ENCODE peak calls at places on chromosome 10, in five cellular contexts. A is neuronal stem cell, J is H9, H is IMR-90, V is H1. B is an unnamed sample.

GRCh38 chr10:15718495-15719061 is 1.1 kb downstream of the ITGA8 start:
- DNase-seq in H (no peak), J (peak), A (peak), V (no peak), B (peak)

GRCh38 chr10:46326066-46326465 is 39.3 kb downstream of the ANTXRL start:
- DNase-seq in V (no peak), H (peak), A (no peak), J (no peak), B (no peak)

GRCh38 chr10:59360605-59361515 is 1.5 kb downstream of the FAM13C start:
- DNase-seq in J (no peak), V (no peak), H (no peak), A (no peak), B (no peak)

GRCh38 chr10:127736915-127737562 is at the start of gene FOXI2:
- DNase-seq in V (peak), A (peak), J (peak), H (no peak), B (no peak)

GRCh38 chr10:95818663-95819062 is 62.7 kb downstream of the ENTPD1 start:
- DNase-seq in H (peak), A (no peak), V (no peak), J (no peak), B (peak)

GRCh38 chr10:33524966-33525365 is 190.5 kb upstream of the NRP1 start:
- DNase-seq in H (peak), A (no peak), V (no peak), J (no peak), B (peak)

GRCh38 chr10:96587255-96588059 is 645 bp upstream of the TM9SF3 start:
- DNase-seq in V (no peak), A (no peak), H (peak), J (no peak), B (peak)

GRCh38 chr10:613217-613616 is 76.3 kb downstream of the DIP2C start:
- DNase-seq in J (no peak), V (no peak), A (no peak), H (no peak), B (no peak)

GRCh38 chr10:77983384-77984341 is 45.7 kb downstream of the POLR3A start:
- DNase-seq in A (no peak), V (no peak), H (peak), J (no peak), B (peak)

GRCh38 chr10:107553470-107553869 is 389.0 kb upstream of the SORCS1 start:
- DNase-seq in H (peak), A (no peak), V (no peak), J (no peak), B (peak)

GRCh38 chr10:64091889-64092288 is 570.7 kb downstream of the REEP3 start:
- DNase-seq in J (no peak), V (no peak), H (no peak), A (no peak), B (peak)

GRCh38 chr10:84296071-84296981 is 32.1 kb upstream of the CCSER2 start:
- DNase-seq in J (peak), H (peak), A (no peak), V (no peak), B (peak)

GRCh38 chr10:667096-667495 is 22.4 kb downstream of the DIP2C start:
- DNase-seq in H (no peak), J (no peak), A (no peak), V (no peak), B (no peak)

GRCh38 chr10:9243861-9244515 is 1189.5 kb downstream of the GATA3 start:
- DNase-seq in A (no peak), H (no peak), J (no peak), V (no peak), B (no peak)

GRCh38 chr10:90130321-90131086 is 429.1 kb downstream of the KIF20B start:
- DNase-seq in H (no peak), J (no peak), A (no peak), V (no peak), B (no peak)

GRCh38 chr10:92222603-92223275 is 68.1 kb downstream of the CPEB3 start:
- DNase-seq in J (no peak), A (no peak), H (peak), V (no peak), B (peak)

GRCh38 chr10:95391164-95391563 is 100.4 kb upstream of the PDLIM1 start:
- DNase-seq in V (no peak), A (no peak), J (no peak), H (no peak), B (no peak)

GRCh38 chr10:69879628-69880257 is 78.0 kb downstream of the COL13A1 start:
- DNase-seq in V (no peak), A (no peak), J (no peak), H (no peak), B (no peak)

GRCh38 chr10:51706225-51706624 is 6.8 kb upstream of the CSTF2T start:
- DNase-seq in V (no peak), J (no peak), H (peak), A (no peak), B (no peak)

GRCh38 chr10:6958254-6958653 is 378.2 kb upstream of the PRKCQ start:
- DNase-seq in V (no peak), J (no peak), A (no peak), H (no peak), B (no peak)

GRCh38 chr10:127935115-127935561 is 28.2 kb downstream of the PTPRE start:
- DNase-seq in A (no peak), J (no peak), V (no peak), H (no peak), B (peak)

GRCh38 chr10:132712291-132712690 is 73.7 kb downstream of the NKX6-2 start:
- DNase-seq in H (no peak), J (no peak), V (no peak), A (no peak), B (no peak)

GRCh38 chr10:84194424-84195043 is at the start of gene CDHR1:
- DNase-seq in A (peak), J (peak), V (no peak), H (no peak), B (no peak)

GRCh38 chr10:28676297-28676967 is 889 bp upstream of the BAMBI start:
- DNase-seq in V (no peak), A (no peak), J (peak), H (no peak), B (peak)

GRCh38 chr10:17214991-17215781 is 12.9 kb upstream of the VIM start:
- DNase-seq in V (no peak), J (no peak), A (no peak), H (peak), B (peak)

GRCh38 chr10:97922378-97922758 is 72.7 kb downstream of the GOLGA7B start:
- DNase-seq in V (no peak), H (no peak), A (no peak), J (no peak), B (no peak)

GRCh38 chr10:122112021-122112616 is 123.2 kb downstream of the TACC2 start:
- DNase-seq in H (peak), J (no peak), A (no peak), V (no peak), B (peak)
- H2BK15ac ChIP-seq in H (peak), J (no peak), A (no peak), V (no peak), B (no peak)

GRCh38 chr10:119305860-119306513 is 98.6 kb downstream of the GRK5 start:
- DNase-seq in J (no peak), H (peak), V (no peak), A (no peak), B (peak)
- H2AFZ ChIP-seq in J (no peak), H (peak), V (no peak), A (peak), B (no peak)

DNA sequence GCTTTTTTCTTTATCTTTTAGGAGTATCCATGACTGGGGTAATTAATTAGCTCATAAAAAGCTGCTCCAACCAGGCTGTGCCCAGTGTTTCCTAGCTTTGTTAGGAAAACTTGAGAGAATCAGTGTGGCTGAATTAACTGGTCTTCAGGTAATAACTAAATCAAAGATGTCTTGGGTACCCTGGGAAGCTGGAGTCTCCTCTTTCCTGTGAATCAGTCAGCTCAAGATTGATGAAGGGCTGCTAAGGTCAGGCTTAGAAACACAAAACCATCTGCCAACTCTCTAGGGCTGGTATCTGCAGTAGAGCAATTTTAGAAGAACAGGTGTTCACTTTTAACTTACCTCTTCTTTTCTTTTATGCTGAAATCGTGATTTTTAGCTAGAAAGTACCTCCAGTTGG is 21.4 kb upstream of the ATOH7 start:
- DNase-seq in V (no peak), H (no peak), A (no peak), J (no peak), B (no peak)
- H2BK15ac ChIP-seq in V (no peak), H (no peak), A (no peak), J (no peak), B (no peak)

GRCh38 chr10:73995035-73995358 is 2.9 kb upstream of the VCL start:
- DNase-seq in A (no peak), J (no peak), V (no peak), H (no peak), B (no peak)

GRCh38 chr10:73991203-73991602 is 6.7 kb upstream of the VCL start:
- DNase-seq in J (no peak), A (no peak), V (no peak), H (no peak), B (no peak)

GRCh38 chr10:73989594-73990142 is 8.2 kb upstream of the VCL start:
- DNase-seq in A (no peak), V (no peak), J (no peak), H (no peak), B (no peak)

GRCh38 chr10:73991846-73992245 is 6.1 kb upstream of the VCL start:
- DNase-seq in J (no peak), V (no peak), A (no peak), H (no peak), B (no peak)

GRCh38 chr10:73992899-73993788 is 4.8 kb upstream of the VCL start:
- DNase-seq in J (no peak), A (no peak), H (peak), V (no peak), B (peak)
- H2AFZ ChIP-seq in J (no peak), A (peak), H (no peak), V (no peak), B (no peak)

DNA sequence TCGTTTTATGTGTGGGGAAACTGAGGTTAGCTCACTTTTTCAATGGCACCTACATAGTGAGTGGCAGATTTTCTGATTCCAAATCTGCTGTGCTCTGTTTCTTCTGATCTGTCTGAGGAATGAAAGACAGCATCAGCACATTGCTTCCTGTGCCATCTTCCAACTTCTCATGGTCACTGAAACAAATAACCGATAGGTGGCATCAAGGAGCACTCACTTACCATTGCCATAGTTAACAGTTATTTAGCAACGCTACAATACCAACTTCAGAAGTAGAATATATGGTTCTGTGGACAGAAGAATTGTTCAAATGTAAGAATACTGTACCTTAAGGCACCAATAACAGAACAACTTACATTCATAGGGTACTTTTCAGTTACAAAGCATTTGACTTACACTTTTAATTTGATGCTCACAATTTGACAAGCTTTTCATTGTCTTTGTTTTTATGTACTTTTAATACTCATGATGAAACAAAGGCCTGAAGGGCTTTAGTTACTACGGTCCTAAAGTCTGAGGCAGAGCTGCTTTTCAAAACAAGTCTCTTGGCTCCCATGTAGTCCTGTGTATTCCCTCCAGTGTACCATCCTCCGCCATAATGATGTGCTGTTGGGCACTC is 228.9 kb upstream of the TCF7L2 start:
- DNase-seq in A (no peak), J (no peak), H (peak), V (no peak), B (peak)
- H2BK15ac ChIP-seq in A (no peak), J (no peak), H (no peak), V (no peak), B (no peak)

DNA sequence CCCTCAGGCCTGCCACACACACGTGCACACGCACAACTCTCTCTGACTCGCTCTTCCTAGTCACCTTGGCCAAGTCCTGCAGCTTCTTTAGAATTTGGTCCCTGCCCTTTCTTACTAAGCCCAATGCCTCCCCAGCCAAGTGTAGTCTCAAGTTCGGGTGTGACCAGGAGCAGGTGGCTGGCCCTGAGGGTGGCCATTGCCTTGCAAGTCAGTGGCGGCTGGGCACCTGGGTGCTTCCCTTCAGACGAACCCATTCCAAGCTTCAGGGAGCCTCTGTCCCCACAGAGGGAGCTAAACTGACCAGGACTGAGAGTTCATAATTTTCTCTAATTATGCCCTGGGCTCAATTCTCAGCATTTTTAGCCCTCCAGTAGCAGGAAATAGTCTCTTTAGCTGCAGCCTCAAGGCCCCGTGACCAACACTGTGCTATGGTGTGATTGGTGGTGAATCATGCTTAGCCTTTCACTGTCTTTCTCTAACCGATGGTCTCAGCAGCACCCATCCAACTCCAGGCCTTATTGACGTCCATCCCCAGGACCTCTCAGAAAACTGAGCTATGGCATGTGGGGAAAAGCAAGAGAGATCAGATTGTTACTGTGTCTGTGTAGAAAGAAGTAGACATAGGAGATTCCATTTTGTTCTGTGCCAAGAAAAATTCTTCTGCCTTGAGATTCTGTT is 34.7 kb upstream of the FXYD4 start:
- DNase-seq in A (no peak), J (no peak), V (no peak), H (no peak), B (no peak)
- H2AFZ ChIP-seq in A (no peak), J (no peak), V (no peak), H (no peak), B (no peak)

GRCh38 chr10:99781734-99782429 is 558 bp upstream of the ABCC2 start:
- DNase-seq in J (no peak), A (no peak), H (no peak), V (no peak), B (no peak)

GRCh38 chr10:99784731-99785441 is 2.4 kb downstream of the ABCC2 start:
- DNase-seq in J (no peak), A (no peak), V (no peak), H (peak), B (no peak)

GRCh38 chr10:99782447-99783286 is at the start of gene ABCC2:
- DNase-seq in H (no peak), V (no peak), A (no peak), J (no peak), B (no peak)

GRCh38 chr10:99785646-99786045 is 3.2 kb downstream of the ABCC2 start:
- DNase-seq in J (peak), V (peak), H (no peak), A (no peak), B (no peak)

GRCh38 chr10:99784025-99784730 is 1.7 kb downstream of the ABCC2 start:
- DNase-seq in V (no peak), J (no peak), H (peak), A (no peak), B (peak)
- H2BK15ac ChIP-seq in V (no peak), J (no peak), H (peak), A (no peak), B (peak)